ENCODE peak calls at places on chromosome 17, in four cellular contexts. B, X, J and I are unnamed samples.

GRCh38 chr17:869567-870530 is 87.7 kb downstream of the MRM3 start:
- DNase-seq in B (no peak), X (no peak), J (no peak), I (no peak)

GRCh38 chr17:10683853-10684252 is 13.5 kb downstream of the SCO1 start:
- DNase-seq in B (no peak), X (no peak), J (no peak), I (no peak)

GRCh38 chr17:41624208-41625101 is at the start of gene KRT17:
- DNase-seq in B (no peak), X (peak), J (no peak), I (no peak)

GRCh38 chr17:61486135-61487120 is 34.2 kb downstream of the TBX4 start:
- DNase-seq in B (no peak), X (no peak), J (no peak), I (no peak)

GRCh38 chr17:82819015-82819414 is 20.8 kb downstream of the ZNF750 start:
- DNase-seq in B (no peak), X (no peak), J (no peak), I (no peak)

GRCh38 chr17:66781135-66781534 is 53.8 kb upstream of the CACNG5 start:
- DNase-seq in B (no peak), X (no peak), J (no peak), I (no peak)

GRCh38 chr17:80485846-80486245 is 9.4 kb upstream of the NPTX1 start:
- DNase-seq in B (no peak), X (no peak), J (no peak), I (no peak)

GRCh38 chr17:28907052-28907438 is 4.2 kb upstream of the DHRS13 start:
- DNase-seq in B (no peak), X (no peak), J (no peak), I (no peak)

GRCh38 chr17:38919316-38920078 is 5.9 kb upstream of the LASP1NB start:
- DNase-seq in B (no peak), X (peak), J (no peak), I (no peak)

GRCh38 chr17:4143563-4144410 is 790 bp downstream of the CYB5D2 start:
- DNase-seq in B (peak), X (peak), J (peak), I (peak)

GRCh38 chr17:17088104-17088485 is 45.8 kb downstream of the MPRIP start:
- DNase-seq in B (no peak), X (no peak), J (peak), I (peak)

GRCh38 chr17:9837551-9838471 is 12.1 kb downstream of the GLP2R start:
- DNase-seq in B (no peak), X (no peak), J (no peak), I (peak)

GRCh38 chr17:30922235-30922993 is 669 bp downstream of the ADAP2 start:
- DNase-seq in B (no peak), X (no peak), J (peak), I (no peak)

GRCh38 chr17:978110-979093 is 1.2 kb downstream of the NXN start:
- DNase-seq in B (no peak), X (no peak), J (peak), I (no peak)

GRCh38 chr17:29847527-29847931 is 82.5 kb downstream of the SSH2 start:
- DNase-seq in B (no peak), X (no peak), J (no peak), I (no peak)

GRCh38 chr17:39999067-39999466 is 16.2 kb upstream of the CSF3 start:
- DNase-seq in B (no peak), X (no peak), J (no peak), I (no peak)

GRCh38 chr17:80712610-80713009 is 168.0 kb downstream of the RPTOR start:
- DNase-seq in B (no peak), X (no peak), J (no peak), I (no peak)

GRCh38 chr17:64146418-64147109 is 16.6 kb upstream of the ERN1 start:
- DNase-seq in B (no peak), X (peak), J (peak), I (peak)

GRCh38 chr17:5629133-5629532 is 44.8 kb upstream of the NLRP1 start:
- DNase-seq in B (no peak), X (no peak), J (no peak), I (no peak)

GRCh38 chr17:35414247-35414646 is 18.1 kb downstream of the SLFN12 start:
- DNase-seq in B (no peak), X (no peak), J (no peak), I (no peak)

GRCh38 chr17:4636474-4637100 is 4.9 kb downstream of the ALOX15 start:
- DNase-seq in B (no peak), X (no peak), J (no peak), I (no peak)

GRCh38 chr17:17930674-17931073 is 41.5 kb downstream of the TOM1L2 start:
- DNase-seq in B (no peak), X (no peak), J (no peak), I (no peak)

GRCh38 chr17:72587773-72588511 is 467.1 kb downstream of the SOX9 start:
- DNase-seq in B (no peak), X (no peak), J (no peak), I (no peak)

GRCh38 chr17:48721009-48721402 is 1.3 kb downstream of the PRAC1 start:
- DNase-seq in B (no peak), X (no peak), J (no peak), I (no peak)

GRCh38 chr17:47225436-47225858 is 16.3 kb downstream of the MYL4 start:
- DNase-seq in B (peak), X (no peak), J (peak), I (no peak)

GRCh38 chr17:12659500-12659899 is 6.2 kb upstream of the MYOCD start:
- DNase-seq in B (no peak), X (no peak), J (no peak), I (no peak)

GRCh38 chr17:15257316-15257925 is 7.7 kb downstream of the PMP22 start:
- DNase-seq in B (peak), X (peak), J (peak), I (peak)
- H3K4me3 ChIP-seq in B (peak), X (no peak), J (peak), I (no peak)

GRCh38 chr17:81713556-81714411 is 1.7 kb downstream of the SLC25A10 start:
- DNase-seq in B (no peak), X (peak), J (no peak), I (peak)
- H3K4me3 ChIP-seq in B (no peak), X (no peak), J (peak), I (no peak)

DNA sequence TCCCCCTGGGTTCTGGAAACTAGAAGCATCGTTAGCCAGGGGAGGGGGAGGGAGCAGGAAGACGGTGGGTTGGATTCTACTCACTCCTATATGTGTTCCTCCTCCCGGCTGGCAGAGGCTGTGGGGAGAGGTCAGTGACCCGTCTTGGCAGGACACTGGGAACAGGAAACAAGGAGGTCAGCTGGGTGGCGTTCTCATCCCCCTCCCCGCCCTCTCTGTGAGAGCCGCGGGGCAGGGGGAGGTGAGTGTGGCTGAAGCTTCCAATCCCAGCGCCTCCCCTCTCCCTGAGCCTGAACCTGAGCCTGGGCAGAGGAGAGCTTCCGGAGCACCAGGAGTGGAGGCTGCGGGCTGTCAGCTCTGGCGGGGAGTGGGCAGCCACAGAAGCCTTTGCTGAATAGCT is 12.5 kb downstream of the GPRC5C start:
- DNase-seq in B (no peak), X (no peak), J (no peak), I (peak)
- H3K4me3 ChIP-seq in B (peak), X (no peak), J (no peak), I (no peak)

GRCh38 chr17:79401704-79402075 is 209.2 kb downstream of the RBFOX3 start:
- DNase-seq in B (no peak), X (no peak), J (no peak), I (no peak)
- H3K4me3 ChIP-seq in B (no peak), X (no peak), J (no peak), I (no peak)

DNA sequence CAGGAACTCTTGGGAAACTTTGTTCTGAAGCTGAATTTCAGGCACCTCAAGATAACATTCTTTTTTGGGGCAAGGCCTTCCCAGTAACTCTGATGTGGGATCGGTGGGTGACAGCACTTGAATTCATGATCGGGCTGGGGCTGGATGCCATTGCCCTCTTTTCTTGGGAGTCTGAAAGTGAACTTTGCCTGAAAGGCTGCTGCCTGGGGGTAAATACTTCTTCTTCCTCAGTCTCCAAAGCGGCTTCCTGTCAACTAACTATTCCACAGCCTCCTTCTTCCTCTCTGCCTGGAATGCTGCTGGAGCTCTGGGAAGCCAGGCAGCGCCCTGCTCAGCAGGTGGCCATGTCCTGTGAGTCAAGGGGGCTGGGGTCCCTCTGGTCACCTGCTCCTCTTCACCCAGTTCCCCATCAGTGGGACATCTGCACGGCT is 79.5 kb downstream of the WIPI1 start:
- DNase-seq in B (no peak), X (no peak), J (no peak), I (no peak)
- H3K4me3 ChIP-seq in B (peak), X (no peak), J (no peak), I (no peak)

GRCh38 chr17:62860962-62861873 is 53.1 kb upstream of the MARCHF10 start:
- DNase-seq in B (no peak), X (no peak), J (no peak), I (no peak)

GRCh38 chr17:62856594-62856993 is 48.5 kb upstream of the MARCHF10 start:
- DNase-seq in B (no peak), X (no peak), J (no peak), I (no peak)

GRCh38 chr17:62857526-62857925 is 49.4 kb upstream of the MARCHF10 start:
- DNase-seq in B (no peak), X (no peak), J (no peak), I (no peak)

GRCh38 chr17:62862251-62862650 is 54.1 kb upstream of the MARCHF10 start:
- DNase-seq in B (no peak), X (no peak), J (no peak), I (no peak)

DNA sequence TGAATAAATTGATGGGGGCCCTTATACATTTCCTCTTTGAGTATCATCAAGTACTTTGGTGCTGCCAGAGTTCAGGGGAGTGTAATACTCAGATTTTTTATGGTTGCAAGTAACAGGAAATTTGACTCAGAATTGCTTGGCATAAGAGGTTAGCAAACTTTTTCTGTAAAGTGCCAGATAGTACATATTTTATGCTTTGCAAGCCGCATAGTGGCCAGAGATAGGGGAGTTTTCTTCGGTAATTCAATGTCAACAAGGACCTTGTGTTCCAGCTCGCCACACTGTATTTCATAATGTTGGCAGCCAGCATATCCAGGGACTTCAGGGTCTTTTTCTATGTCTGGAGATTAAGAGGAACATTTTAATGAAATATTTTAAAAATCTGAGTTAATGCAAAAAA is 51.0 kb upstream of the MARCHF10 start:
- DNase-seq in B (peak), X (no peak), J (no peak), I (no peak)
- H3K4me3 ChIP-seq in B (no peak), X (no peak), J (no peak), I (no peak)

GRCh38 chr17:75392559-75392958 is 12.9 kb downstream of the GRB2 start:
- DNase-seq in B (no peak), X (no peak), J (no peak), I (no peak)
- H3K4me3 ChIP-seq in B (peak), X (no peak), J (peak), I (no peak)

DNA sequence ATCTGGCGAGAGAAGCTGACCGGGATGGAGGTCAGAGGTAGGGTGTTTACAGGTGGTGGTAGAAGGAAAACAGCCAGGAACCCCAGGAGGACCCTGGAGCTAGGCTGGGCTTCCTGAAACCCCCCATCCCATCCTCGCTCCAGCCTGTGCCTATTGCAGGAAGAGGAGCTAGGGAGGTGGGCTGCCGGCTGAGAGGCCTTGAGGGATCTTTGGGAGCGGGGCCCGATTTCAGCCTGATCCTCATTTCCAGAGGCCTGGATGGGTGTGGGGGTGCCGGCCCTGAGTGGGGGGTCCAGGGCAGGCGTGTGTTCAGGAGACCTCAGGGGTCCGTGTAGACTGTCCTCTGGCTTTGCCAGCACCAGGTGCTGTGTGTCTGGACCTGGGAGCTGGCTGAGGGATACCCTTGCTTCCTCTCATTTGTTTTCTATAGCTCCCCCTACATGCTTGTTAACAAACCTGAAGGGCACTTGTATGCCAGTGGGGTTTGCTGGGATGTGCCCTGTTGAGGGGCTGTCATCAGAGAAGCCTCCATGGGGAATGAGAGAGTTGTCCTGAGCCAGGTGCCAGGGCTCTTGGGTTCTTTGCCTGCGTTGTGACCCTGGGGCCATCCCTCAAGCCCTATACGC is 18.9 kb upstream of the RAP1GAP2 start:
- DNase-seq in B (no peak), X (no peak), J (no peak), I (no peak)
- H3K4me3 ChIP-seq in B (no peak), X (no peak), J (no peak), I (no peak)

DNA sequence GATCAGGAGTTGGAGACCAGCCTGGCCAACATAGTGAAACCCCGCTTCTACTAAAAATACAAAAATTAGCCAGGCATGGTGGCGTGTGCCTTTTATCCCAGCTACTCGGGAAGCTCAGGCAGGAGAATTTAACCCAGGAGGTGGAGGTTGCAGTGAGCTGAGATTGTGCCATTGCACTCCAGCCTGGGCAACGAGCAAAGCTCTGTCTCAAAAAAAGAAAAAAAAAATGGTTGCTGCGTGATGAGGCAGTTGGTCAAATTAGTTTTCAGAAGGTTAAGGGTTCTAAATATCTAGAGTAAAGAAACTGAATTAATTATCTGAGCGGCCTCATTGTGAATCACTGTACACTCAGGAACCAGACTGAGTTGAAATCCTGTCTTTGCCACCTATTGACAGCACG is 3.5 kb upstream of the CD68 start:
- DNase-seq in B (no peak), X (no peak), J (no peak), I (no peak)
- H3K4me3 ChIP-seq in B (no peak), X (no peak), J (peak), I (no peak)